ENCODE peak calls at places on chromosomes 11 and 22, in five cellular contexts. E is fibroblast of mammary gland, X is dorsolateral prefrontal cortex, J is right atrium auricular region, R is activated T-cell treated with anti-CD3 and anti-CD28 coated beads for 48 hours. G is an unnamed sample.

GRCh38 chr22:35258144-35258988 is 1.1 kb downstream of the HMGXB4 start:
- DNase-seq in X (no peak), E (peak; percentile 24), R (no peak), J (no peak), G (peak; percentile 85)

GRCh38 chr22:25085930-25086901 is 113.4 kb upstream of the CRYBB3 start:
- DNase-seq in R (no peak), E (no peak), X (no peak), J (peak; percentile 69), G (no peak)

GRCh38 chr11:105111145-105111944 is 28.2 kb downstream of the CARD18 start:
- DNase-seq in R (no peak), X (no peak), E (no peak), J (no peak), G (no peak)

GRCh38 chr11:31720225-31720624 is 90.9 kb downstream of the PAX6 start:
- DNase-seq in R (no peak), X (no peak), J (no peak), E (no peak), G (no peak)

GRCh38 chr11:76839326-76839725 is 21.4 kb upstream of the ACER3 start:
- DNase-seq in E (no peak), X (no peak), R (no peak), J (no peak), G (no peak)

GRCh38 chr11:57155838-57156583 is 25.7 kb upstream of the LRRC55 start:
- DNase-seq in X (no peak), E (no peak), J (no peak), R (no peak), G (peak; percentile 56)

GRCh38 chr11:95653099-95653498 is 136.5 kb downstream of the FAM76B start:
- DNase-seq in X (no peak), E (no peak), R (no peak), J (no peak), G (no peak)

GRCh38 chr22:17314472-17314871 is 54.8 kb upstream of the CECR2 start:
- DNase-seq in E (no peak), R (no peak), J (no peak), X (no peak), G (no peak)

GRCh38 chr22:49018601-49019000 is 809.1 kb downstream of the BRD1 start:
- DNase-seq in R (no peak), E (no peak), X (peak; percentile 16), J (peak; percentile 50), G (no peak)

GRCh38 chr11:79414644-79415317 is 26.0 kb downstream of the TENM4 start:
- DNase-seq in X (no peak), J (no peak), E (peak; percentile 85), R (no peak), G (no peak)

GRCh38 chr11:124108158-124108557 is 7.1 kb upstream of the VWA5A start:
- DNase-seq in J (no peak), R (no peak), E (peak; percentile 41), X (no peak), G (peak; percentile 34)

GRCh38 chr22:23192133-23192532 is 11.8 kb downstream of the BCR start:
- DNase-seq in J (no peak), E (no peak), X (no peak), R (no peak), G (no peak)

GRCh38 chr11:78773077-78773476 is 198.4 kb upstream of the NARS2 start:
- DNase-seq in X (no peak), J (no peak), E (peak; percentile 28), R (no peak), G (no peak)

GRCh38 chr11:86672007-86672621 is at the start of gene ME3:
- DNase-seq in R (peak; percentile 36), E (peak; percentile 49), J (peak; percentile 80), X (peak; percentile 38), G (peak; percentile 65)